ENCODE peak calls at places on chromosome 11, in five cellular contexts. D is B cell, W is body of pancreas, H is tibial nerve, R is Panc1. K is an unnamed sample.

GRCh38 chr11:93519179-93519578 is 24.0 kb downstream of the SMCO4 start:
- DNase-seq in D (no peak), W (no peak), H (no peak), R (no peak), K (no peak)

GRCh38 chr11:11296434-11296833 is 56.6 kb downstream of the CSNK2A3 start:
- DNase-seq in D (no peak), W (no peak), H (no peak), R (no peak), K (no peak)

GRCh38 chr11:64767344-64768299 is 7.8 kb upstream of the PYGM start:
- DNase-seq in D (peak), W (peak), H (peak), R (no peak), K (peak)

GRCh38 chr11:46710821-46711269 is 8.2 kb upstream of the F2 start:
- DNase-seq in D (no peak), W (no peak), H (peak), R (peak), K (no peak)

GRCh38 chr11:72553748-72554147 is 119.4 kb upstream of the CLPB start:
- DNase-seq in D (no peak), W (no peak), H (no peak), R (no peak), K (peak)

GRCh38 chr11:68081691-68082090 is 39.5 kb downstream of the CHKA start:
- DNase-seq in D (no peak), W (peak), H (no peak), R (no peak), K (no peak)

GRCh38 chr11:96033569-96033968 is 109.7 kb upstream of the MTMR2 start:
- DNase-seq in D (no peak), W (no peak), H (no peak), R (no peak), K (no peak)

GRCh38 chr11:23288001-23288783 is 427.9 kb upstream of the CCDC179 start:
- DNase-seq in D (no peak), W (no peak), H (no peak), R (no peak), K (no peak)

GRCh38 chr11:111403021-111403725 is 24.1 kb upstream of the POU2AF1 start:
- DNase-seq in D (no peak), W (no peak), H (no peak), R (no peak), K (no peak)

GRCh38 chr11:2437516-2437915 is 6.8 kb downstream of the TRPM5 start:
- DNase-seq in D (no peak), W (no peak), H (no peak), R (no peak), K (no peak)

GRCh38 chr11:36361901-36362391 is 65.9 kb downstream of the PRR5L start:
- DNase-seq in D (no peak), W (no peak), H (no peak), R (no peak), K (no peak)

GRCh38 chr11:45470151-45471001 is 184.2 kb upstream of the SYT13 start:
- DNase-seq in D (no peak), W (peak), H (no peak), R (no peak), K (no peak)

GRCh38 chr11:103406357-103406756 is 297.1 kb downstream of the DYNC2H1 start:
- DNase-seq in D (no peak), W (no peak), H (no peak), R (no peak), K (no peak)

GRCh38 chr11:104668797-104669463 is 229.3 kb downstream of the CASP12 start:
- DNase-seq in D (no peak), W (no peak), H (no peak), R (peak), K (no peak)

GRCh38 chr11:69344570-69345145 is 50.7 kb downstream of the MYEOV start:
- DNase-seq in D (no peak), W (no peak), H (no peak), R (no peak), K (no peak)

GRCh38 chr11:353315-353857 is 15.9 kb upstream of the B4GALNT4 start:
- DNase-seq in D (no peak), W (peak), H (peak), R (no peak), K (no peak)

GRCh38 chr11:121055076-121055475 is 31.2 kb downstream of the TBCEL start:
- DNase-seq in D (no peak), W (no peak), H (no peak), R (no peak), K (no peak)

GRCh38 chr11:133198326-133198725 is 334.0 kb downstream of the OPCML start:
- DNase-seq in D (no peak), W (no peak), H (no peak), R (no peak), K (no peak)

GRCh38 chr11:35061516-35062440 is 77.2 kb upstream of the CD44 start:
- DNase-seq in D (no peak), W (no peak), H (no peak), R (no peak), K (no peak)

GRCh38 chr11:84384637-84385227 is 1098.6 kb upstream of the CCDC90B start:
- DNase-seq in D (peak), W (peak), H (peak), R (peak), K (peak)

GRCh38 chr11:1204381-1205101 is 18.3 kb upstream of the MUC5B start:
- DNase-seq in D (no peak), W (peak), H (peak), R (no peak), K (no peak)

GRCh38 chr11:133928628-133929059 is 28.1 kb downstream of the IGSF9B start:
- DNase-seq in D (no peak), W (no peak), H (no peak), R (no peak), K (no peak)

GRCh38 chr11:88454881-88455280 is 117.3 kb upstream of the CTSC start:
- DNase-seq in D (no peak), W (no peak), H (no peak), R (no peak), K (no peak)

GRCh38 chr11:103584021-103584420 is 452.4 kb upstream of the DDI1 start:
- DNase-seq in D (no peak), W (no peak), H (no peak), R (no peak), K (no peak)

GRCh38 chr11:34051349-34052035 is at the start of gene CAPRIN1:
- DNase-seq in D (peak), W (peak), H (peak), R (peak), K (peak)

GRCh38 chr11:11989774-11990744 is 18.4 kb downstream of the DKK3 start:
- DNase-seq in D (no peak), W (no peak), H (no peak), R (no peak), K (no peak)

GRCh38 chr11:94656968-94657367 is 89.8 kb downstream of the PIWIL4 start:
- DNase-seq in D (no peak), W (no peak), H (no peak), R (no peak), K (no peak)

GRCh38 chr11:66277475-66278391 is at the start of gene CNIH2:
- DNase-seq in D (peak), W (no peak), H (no peak), R (no peak), K (peak)

GRCh38 chr11:124194696-124195418 is 11.7 kb downstream of the OR10D3 start:
- DNase-seq in D (peak), W (peak), H (no peak), R (peak), K (peak)

GRCh38 chr11:1777737-1778136 is 14.0 kb upstream of the CTSD start:
- DNase-seq in D (no peak), W (no peak), H (no peak), R (no peak), K (no peak)

GRCh38 chr11:65436412-65437032 is 13.9 kb downstream of the NEAT1 start:
- DNase-seq in D (no peak), W (no peak), H (peak), R (no peak), K (no peak)

GRCh38 chr11:88533001-88533400 is 195.5 kb upstream of the CTSC start:
- DNase-seq in D (no peak), W (no peak), H (no peak), R (no peak), K (no peak)

GRCh38 chr11:79440451-79441158 is at the start of gene TENM4:
- DNase-seq in D (peak), W (no peak), H (peak), R (no peak), K (peak)

GRCh38 chr11:17649696-17650600 is 69.4 kb upstream of the MYOD1 start:
- DNase-seq in D (no peak), W (no peak), H (no peak), R (no peak), K (peak)
- TF ChIP-seq CTCF in D (no peak), W (no peak), H (no peak), R (no peak), K (no peak)

GRCh38 chr11:62721994-62722393 is 5.3 kb downstream of the HNRNPUL2 start:
- DNase-seq in D (no peak), W (no peak), H (no peak), R (no peak), K (no peak)
- TF ChIP-seq CTCF in D (no peak), W (no peak), H (no peak), R (no peak), K (no peak)

GRCh38 chr11:3861698-3862097 is 6.2 kb downstream of the STIM1 start:
- DNase-seq in D (no peak), W (no peak), H (no peak), R (no peak), K (no peak)

GRCh38 chr11:3865388-3866193 is 10.1 kb downstream of the STIM1 start:
- DNase-seq in D (peak), W (no peak), H (no peak), R (no peak), K (no peak)

GRCh38 chr11:3867209-3868071 is 12.0 kb downstream of the STIM1 start:
- DNase-seq in D (no peak), W (peak), H (no peak), R (no peak), K (no peak)

GRCh38 chr11:3866836-3867208 is 11.4 kb downstream of the STIM1 start:
- DNase-seq in D (no peak), W (no peak), H (no peak), R (no peak), K (no peak)

GRCh38 chr11:3866206-3866605 is 10.7 kb downstream of the STIM1 start:
- DNase-seq in D (no peak), W (no peak), H (no peak), R (no peak), K (no peak)
- TF ChIP-seq CTCF in D (no peak), W (no peak), H (no peak), R (no peak), K (no peak)

DNA sequence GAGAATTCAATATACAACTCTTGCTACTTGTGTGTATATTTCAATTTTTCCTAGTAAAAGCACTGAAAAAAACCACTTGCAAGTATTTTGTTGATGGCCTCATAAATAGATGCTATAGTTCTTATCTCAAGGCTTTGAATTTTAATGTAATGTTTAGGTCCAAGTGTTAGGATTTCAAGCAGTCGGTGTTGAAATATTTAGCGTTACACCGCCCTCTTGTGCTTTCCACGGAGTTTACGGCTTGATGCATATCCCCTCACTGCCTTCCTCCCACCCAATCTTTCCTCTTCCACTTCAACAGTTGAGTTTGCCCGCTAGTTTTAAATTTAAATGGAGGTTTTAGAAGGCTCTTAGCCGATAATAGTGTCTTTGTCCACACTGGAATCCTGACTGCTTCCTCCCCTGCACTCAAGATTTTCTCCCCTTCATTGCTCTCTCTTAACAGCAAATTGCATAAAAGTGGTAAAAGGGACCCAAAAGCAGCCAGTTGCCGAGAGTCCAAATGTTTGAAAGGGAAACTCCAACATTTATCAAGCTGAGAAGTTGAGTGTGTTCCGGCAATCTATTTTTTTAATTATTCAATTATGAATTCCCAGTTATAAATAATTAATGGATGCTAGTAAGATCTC is 25.9 kb upstream of the HTATIP2 start:
- DNase-seq in D (no peak), W (no peak), H (no peak), R (no peak), K (peak)
- TF ChIP-seq CTCF in D (no peak), W (peak), H (no peak), R (peak), K (no peak)